ENCODE peak calls at places on chromosome 12, in eight cellular contexts. E is dorsolateral prefrontal cortex, W is lung, V is body of pancreas, J is OCI-LY7, S is transverse colon, U is tibial artery, K is Karpas-422. G is an unnamed sample.
A peak's percentile ranks its signal among the peaks of the same experiment; 100 is the strongest.

GRCh38 chr12:114850853-114851252 is 166.9 kb upstream of the TBX3 start:
- DNase-seq in E (no peak), W (no peak), V (no peak), J (no peak), S (no peak), U (no peak), K (no peak), G (no peak)

GRCh38 chr12:127873306-127873705 is 393.7 kb upstream of the TMEM132C start:
- DNase-seq in E (no peak), W (no peak), V (no peak), J (no peak), S (no peak), U (no peak), K (no peak), G (no peak)

GRCh38 chr12:93894391-93895095 is 217.4 kb downstream of the CRADD start:
- DNase-seq in E (peak; percentile 68), W (peak; percentile 43), V (peak; percentile 51), J (no peak), S (peak; percentile 44), U (peak; percentile 93), K (no peak), G (peak; percentile 84)

GRCh38 chr12:95633049-95633545 is 81.8 kb upstream of the USP44 start:
- DNase-seq in E (no peak), W (peak; percentile 52), V (peak; percentile 53), J (no peak), S (peak; percentile 81), U (peak; percentile 81), K (no peak), G (peak; percentile 82)

GRCh38 chr12:68121143-68121542 is 38.4 kb downstream of the IFNG start:
- DNase-seq in E (no peak), W (no peak), V (no peak), J (no peak), S (no peak), U (no peak), K (no peak), G (no peak)

GRCh38 chr12:96502477-96502876 is 13.1 kb downstream of the CFAP54 start:
- DNase-seq in E (no peak), W (no peak), V (no peak), J (no peak), S (peak; percentile 27), U (no peak), K (no peak), G (no peak)

GRCh38 chr12:56374726-56375597 is 12.3 kb upstream of the APOF start:
- DNase-seq in E (no peak), W (no peak), V (no peak), J (peak; percentile 69), S (no peak), U (no peak), K (peak; percentile 40), G (no peak)

GRCh38 chr12:88566430-88566829 is 13.8 kb downstream of the KITLG start:
- DNase-seq in E (no peak), W (no peak), V (no peak), J (no peak), S (peak; percentile 50), U (no peak), K (no peak), G (no peak)

GRCh38 chr12:132483208-132483607 is 6.7 kb upstream of the FBRSL1 start:
- DNase-seq in E (no peak), W (no peak), V (no peak), J (no peak), S (no peak), U (no peak), K (no peak), G (no peak)

GRCh38 chr12:45273717-45274271 is 57.9 kb downstream of the ANO6 start:
- DNase-seq in E (no peak), W (peak; percentile 34), V (peak; percentile 19), J (no peak), S (no peak), U (peak; percentile 74), K (no peak), G (no peak)

GRCh38 chr12:127760996-127761395 is 506.0 kb upstream of the TMEM132C start:
- DNase-seq in E (peak; percentile 60), W (no peak), V (no peak), J (no peak), S (no peak), U (no peak), K (no peak), G (no peak)

GRCh38 chr12:49043856-49044258 is 16.7 kb downstream of the KMT2D start:
- DNase-seq in E (peak; percentile 50), W (peak; percentile 63), V (peak; percentile 52), J (peak; percentile 70), S (peak; percentile 66), U (no peak), K (peak; percentile 89), G (no peak)

GRCh38 chr12:7129647-7130536 is at the start of gene CLSTN3:
- DNase-seq in E (peak; percentile 83), W (peak; percentile 74), V (peak; percentile 87), J (peak; percentile 88), S (peak; percentile 76), U (peak; percentile 89), K (peak; percentile 94), G (peak; percentile 84)

GRCh38 chr12:13223176-13223806 is 26.8 kb downstream of the EMP1 start:
- DNase-seq in E (no peak), W (no peak), V (no peak), J (no peak), S (no peak), U (no peak), K (no peak), G (no peak)

GRCh38 chr12:10521555-10521954 is 15.9 kb downstream of the EIF2S3B start:
- DNase-seq in E (no peak), W (no peak), V (no peak), J (no peak), S (no peak), U (no peak), K (no peak), G (no peak)

GRCh38 chr12:104684884-104685283 is 228.1 kb downstream of the CHST11 start:
- DNase-seq in E (no peak), W (no peak), V (no peak), J (no peak), S (no peak), U (no peak), K (no peak), G (no peak)

DNA sequence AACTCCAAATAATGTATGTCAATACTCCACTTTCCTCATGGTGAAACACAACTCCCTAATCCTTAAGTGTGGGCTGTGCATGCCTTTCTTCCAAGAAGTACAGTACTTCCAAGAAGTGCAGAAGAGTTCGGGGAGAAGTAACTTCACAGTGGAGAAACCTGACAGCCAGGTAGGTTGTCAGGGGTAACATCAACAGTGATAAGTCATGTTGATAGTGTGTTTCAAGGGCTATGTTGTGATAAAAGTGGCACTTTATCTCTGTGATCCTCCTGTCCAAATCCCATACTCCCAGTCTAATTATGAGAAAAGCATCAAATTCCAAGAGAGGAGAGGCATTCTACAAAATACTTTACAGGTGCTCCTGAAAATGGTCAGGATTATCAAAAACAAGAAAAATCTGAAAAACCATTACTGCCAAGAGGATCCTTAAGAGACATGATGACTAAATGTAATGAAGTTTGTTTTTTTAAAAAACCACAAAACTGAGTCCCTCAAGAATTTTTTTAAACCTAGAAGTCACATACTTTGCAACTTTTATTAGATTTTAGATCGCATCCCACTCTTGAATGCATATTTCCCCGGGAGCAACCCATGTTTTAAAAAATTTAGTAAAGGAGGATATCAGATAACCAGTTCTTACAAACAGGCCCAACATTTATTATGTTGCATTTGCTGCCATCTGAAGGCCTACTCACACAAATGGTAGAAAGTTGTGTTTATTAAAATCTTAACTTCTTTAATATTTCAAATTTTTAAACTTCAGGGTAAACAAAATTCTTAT is 44.5 kb upstream of the CCT2 start:
- DNase-seq in E (no peak), W (no peak), V (no peak), J (no peak), S (no peak), U (no peak), K (no peak), G (no peak)
- H3K27ac ChIP-seq in E (no peak overlapping the region), W (no peak overlapping the region), V (no peak overlapping the region), J (no peak overlapping the region), S (no peak overlapping the region), U (no peak overlapping the region), K (no peak overlapping the region), G (no peak overlapping the region)

GRCh38 chr12:806116-806805 is 53.9 kb downstream of the WNK1 start:
- DNase-seq in E (no peak), W (no peak), V (no peak), J (no peak), S (no peak), U (no peak), K (no peak), G (no peak)
- H3K27ac ChIP-seq in E (no peak overlapping the region), W (no peak overlapping the region), V (no peak overlapping the region), J (no peak overlapping the region), S (peak overlapping the region; percentile 3), U (peak overlapping the region; percentile 36), K (peak overlapping the region; percentile 48), G (no peak overlapping the region)

GRCh38 chr12:20486233-20486632 is 117.9 kb downstream of the PDE3A start:
- DNase-seq in E (no peak), W (no peak), V (no peak), J (no peak), S (no peak), U (no peak), K (no peak), G (no peak)
- H3K27ac ChIP-seq in E (no peak overlapping the region), W (no peak overlapping the region), V (no peak overlapping the region), J (no peak overlapping the region), S (no peak overlapping the region), U (peak overlapping the region; percentile 14), K (no peak overlapping the region), G (no peak overlapping the region)

GRCh38 chr12:43317156-43317555 is 234.8 kb downstream of the ADAMTS20 start:
- DNase-seq in E (no peak), W (no peak), V (no peak), J (no peak), S (no peak), U (no peak), K (no peak), G (no peak)

GRCh38 chr12:43312991-43313505 is 239.0 kb downstream of the ADAMTS20 start:
- DNase-seq in E (no peak), W (no peak), V (no peak), J (no peak), S (no peak), U (no peak), K (no peak), G (no peak)

GRCh38 chr12:43318002-43318401 is 234.0 kb downstream of the ADAMTS20 start:
- DNase-seq in E (no peak), W (no peak), V (no peak), J (no peak), S (no peak), U (no peak), K (no peak), G (no peak)

GRCh38 chr12:43316506-43316905 is 235.5 kb downstream of the ADAMTS20 start:
- DNase-seq in E (no peak), W (no peak), V (no peak), J (no peak), S (no peak), U (no peak), K (no peak), G (no peak)

DNA sequence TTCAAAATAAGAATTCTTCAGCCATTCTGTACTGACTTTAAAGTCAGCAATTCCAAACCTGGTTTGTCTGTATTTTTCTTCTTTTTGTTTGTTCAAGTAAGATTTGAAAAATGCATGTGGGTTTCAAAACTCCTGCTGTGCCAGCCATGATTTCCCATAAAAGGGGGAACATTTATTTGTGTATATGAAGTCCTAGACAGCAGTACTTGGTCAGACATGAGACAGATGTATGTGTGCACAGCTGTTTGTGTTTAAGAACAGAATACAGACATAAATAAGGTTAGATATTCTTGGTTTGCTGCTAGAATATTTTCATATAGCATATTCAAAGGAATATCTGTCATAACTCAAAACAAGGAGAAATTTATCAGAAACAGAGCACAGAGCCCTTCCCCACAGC is 236.0 kb downstream of the ADAMTS20 start:
- DNase-seq in E (no peak), W (no peak), V (no peak), J (no peak), S (no peak), U (no peak), K (no peak), G (no peak)
- H3K27ac ChIP-seq in E (no peak overlapping the region), W (no peak overlapping the region), V (no peak overlapping the region), J (no peak overlapping the region), S (no peak overlapping the region), U (no peak overlapping the region), K (no peak overlapping the region), G (no peak overlapping the region)